ENCODE peak calls at places on chromosomes 7 and 10, in nine cellular contexts. One of them, this sample, is unnamed.

GRCh38 chr10:77716943-77717735 is 79.5 kb upstream of the KCNMA1 start:
- DNase-seq in A549: no peak
- DNase-seq in suprapubic skin: no peak
- DNase-seq in adrenal gland: no peak
- DNase-seq in body of pancreas: no peak
- DNase-seq in HCT116: no peak
- DNase-seq in sigmoid colon: no peak
- DNase-seq in uterus: no peak
- DNase-seq in HepG2: no peak
- DNase-seq in this sample: no peak

GRCh38 chr10:116597543-116597942 is 6.8 kb downstream of the PNLIPRP1 start:
- DNase-seq in uterus: no peak
- DNase-seq in body of pancreas: no peak
- DNase-seq in HCT116: no peak
- DNase-seq in sigmoid colon: no peak
- DNase-seq in adrenal gland: no peak
- DNase-seq in suprapubic skin: no peak
- DNase-seq in HepG2: no peak
- DNase-seq in A549: no peak
- DNase-seq in this sample: no peak

GRCh38 chr10:131183546-131184045 is 127.9 kb downstream of the TCERG1L start:
- DNase-seq in HepG2: no peak
- DNase-seq in A549: no peak
- DNase-seq in HCT116: no peak
- DNase-seq in adrenal gland: no peak
- DNase-seq in suprapubic skin: peak
- DNase-seq in uterus: no peak
- DNase-seq in sigmoid colon: peak
- DNase-seq in body of pancreas: no peak
- DNase-seq in this sample: no peak

GRCh38 chr10:86851329-86852207 is 95.1 kb downstream of the BMPR1A start:
- DNase-seq in sigmoid colon: no peak
- DNase-seq in HCT116: no peak
- DNase-seq in A549: no peak
- DNase-seq in body of pancreas: no peak
- DNase-seq in adrenal gland: no peak
- DNase-seq in HepG2: no peak
- DNase-seq in suprapubic skin: no peak
- DNase-seq in uterus: peak
- DNase-seq in this sample: no peak

GRCh38 chr10:80786322-80786721 is 248.6 kb downstream of the SH2D4B start:
- DNase-seq in A549: no peak
- DNase-seq in HepG2: no peak
- DNase-seq in sigmoid colon: no peak
- DNase-seq in adrenal gland: no peak
- DNase-seq in HCT116: no peak
- DNase-seq in suprapubic skin: no peak
- DNase-seq in body of pancreas: no peak
- DNase-seq in uterus: no peak
- DNase-seq in this sample: no peak

GRCh38 chr7:114703677-114704076 is 218.2 kb upstream of the MDFIC start:
- DNase-seq in adrenal gland: peak
- DNase-seq in A549: peak
- DNase-seq in uterus: no peak
- DNase-seq in HepG2: no peak
- DNase-seq in body of pancreas: no peak
- DNase-seq in sigmoid colon: no peak
- DNase-seq in suprapubic skin: no peak
- DNase-seq in HCT116: no peak
- DNase-seq in this sample: peak

GRCh38 chr7:23490357-23491131 is 20.3 kb upstream of the IGF2BP3 start:
- DNase-seq in sigmoid colon: peak
- DNase-seq in uterus: no peak
- DNase-seq in body of pancreas: peak
- DNase-seq in adrenal gland: peak
- DNase-seq in HCT116: no peak
- DNase-seq in suprapubic skin: no peak
- DNase-seq in HepG2: no peak
- DNase-seq in A549: peak
- DNase-seq in this sample: peak

GRCh38 chr10:4102802-4103344 is 317.9 kb upstream of the KLF6 start:
- DNase-seq in A549: no peak
- DNase-seq in adrenal gland: no peak
- DNase-seq in suprapubic skin: no peak
- DNase-seq in body of pancreas: no peak
- DNase-seq in sigmoid colon: no peak
- DNase-seq in HepG2: no peak
- DNase-seq in uterus: no peak
- DNase-seq in HCT116: no peak
- DNase-seq in this sample: no peak

GRCh38 chr10:63392224-63392623 is 73.6 kb downstream of the JMJD1C start:
- DNase-seq in suprapubic skin: no peak
- DNase-seq in adrenal gland: no peak
- DNase-seq in body of pancreas: no peak
- DNase-seq in sigmoid colon: no peak
- DNase-seq in uterus: no peak
- DNase-seq in HepG2: no peak
- DNase-seq in A549: no peak
- DNase-seq in HCT116: no peak
- DNase-seq in this sample: no peak

GRCh38 chr10:113736576-113736975 is 14.9 kb upstream of the PLEKHS1 start:
- DNase-seq in adrenal gland: no peak
- DNase-seq in sigmoid colon: no peak
- DNase-seq in A549: no peak
- DNase-seq in HCT116: no peak
- DNase-seq in body of pancreas: no peak
- DNase-seq in suprapubic skin: no peak
- DNase-seq in uterus: no peak
- DNase-seq in HepG2: no peak
- DNase-seq in this sample: no peak

GRCh38 chr10:86367339-86367951 is 850 bp upstream of the GRID1 start:
- DNase-seq in suprapubic skin: peak
- DNase-seq in uterus: no peak
- DNase-seq in body of pancreas: no peak
- DNase-seq in HCT116: no peak
- DNase-seq in adrenal gland: no peak
- DNase-seq in HepG2: no peak
- DNase-seq in A549: no peak
- DNase-seq in sigmoid colon: peak
- DNase-seq in this sample: no peak

GRCh38 chr10:27446091-27446918 is 57.8 kb upstream of the RAB18 start:
- DNase-seq in A549: peak
- DNase-seq in HCT116: peak
- DNase-seq in sigmoid colon: no peak
- DNase-seq in HepG2: peak
- DNase-seq in body of pancreas: no peak
- DNase-seq in adrenal gland: no peak
- DNase-seq in suprapubic skin: no peak
- DNase-seq in uterus: no peak
- DNase-seq in this sample: peak

GRCh38 chr10:35394411-35394851 is 58.1 kb downstream of the CCNY start:
- DNase-seq in suprapubic skin: no peak
- DNase-seq in adrenal gland: no peak
- DNase-seq in HepG2: no peak
- DNase-seq in A549: no peak
- DNase-seq in HCT116: no peak
- DNase-seq in uterus: no peak
- DNase-seq in sigmoid colon: no peak
- DNase-seq in body of pancreas: no peak
- DNase-seq in this sample: no peak

GRCh38 chr7:17706734-17707133 is 233.6 kb downstream of the SNX13 start:
- DNase-seq in adrenal gland: peak
- DNase-seq in suprapubic skin: no peak
- DNase-seq in HepG2: peak
- DNase-seq in A549: peak
- DNase-seq in HCT116: peak
- DNase-seq in uterus: peak
- DNase-seq in sigmoid colon: peak
- DNase-seq in body of pancreas: peak
- DNase-seq in this sample: peak

GRCh38 chr7:98162758-98163157 is 48.5 kb upstream of the BHLHA15 start:
- DNase-seq in uterus: no peak
- DNase-seq in adrenal gland: no peak
- DNase-seq in A549: no peak
- DNase-seq in sigmoid colon: no peak
- DNase-seq in body of pancreas: no peak
- DNase-seq in suprapubic skin: no peak
- DNase-seq in HepG2: no peak
- DNase-seq in HCT116: no peak
- DNase-seq in this sample: no peak

GRCh38 chr7:150924256-150924851 is 53.8 kb downstream of the KCNH2 start:
- DNase-seq in suprapubic skin: no peak
- DNase-seq in HepG2: no peak
- DNase-seq in body of pancreas: no peak
- DNase-seq in sigmoid colon: no peak
- DNase-seq in A549: no peak
- DNase-seq in adrenal gland: no peak
- DNase-seq in uterus: no peak
- DNase-seq in HCT116: no peak
- DNase-seq in this sample: no peak

GRCh38 chr7:128910569-128910945 is at the start of gene KCP:
- DNase-seq in HCT116: no peak
- DNase-seq in suprapubic skin: no peak
- DNase-seq in sigmoid colon: peak
- DNase-seq in A549: no peak
- DNase-seq in uterus: no peak
- DNase-seq in body of pancreas: no peak
- DNase-seq in HepG2: no peak
- DNase-seq in adrenal gland: no peak
- DNase-seq in this sample: no peak

GRCh38 chr7:157282141-157282801 is 54.5 kb upstream of the DNAJB6 start:
- DNase-seq in uterus: no peak
- DNase-seq in A549: no peak
- DNase-seq in suprapubic skin: no peak
- DNase-seq in HCT116: no peak
- DNase-seq in body of pancreas: no peak
- DNase-seq in HepG2: no peak
- DNase-seq in sigmoid colon: no peak
- DNase-seq in adrenal gland: no peak
- DNase-seq in this sample: no peak

GRCh38 chr7:74199551-74200355 is 10.1 kb upstream of the LAT2 start:
- DNase-seq in adrenal gland: no peak
- DNase-seq in HepG2: no peak
- DNase-seq in HCT116: peak
- DNase-seq in A549: no peak
- DNase-seq in uterus: no peak
- DNase-seq in suprapubic skin: peak
- DNase-seq in body of pancreas: no peak
- DNase-seq in sigmoid colon: no peak
- DNase-seq in this sample: no peak

GRCh38 chr10:97607076-97607635 is 17.6 kb downstream of the C10orf62 start:
- DNase-seq in suprapubic skin: no peak
- DNase-seq in adrenal gland: no peak
- DNase-seq in A549: no peak
- DNase-seq in sigmoid colon: no peak
- DNase-seq in body of pancreas: no peak
- DNase-seq in HCT116: no peak
- DNase-seq in HepG2: no peak
- DNase-seq in uterus: no peak
- DNase-seq in this sample: no peak

GRCh38 chr10:63866075-63866746 is 345.0 kb downstream of the REEP3 start:
- DNase-seq in A549: peak
- DNase-seq in sigmoid colon: peak
- DNase-seq in HCT116: peak
- DNase-seq in HepG2: peak
- DNase-seq in uterus: peak
- DNase-seq in adrenal gland: peak
- DNase-seq in suprapubic skin: no peak
- DNase-seq in body of pancreas: peak
- DNase-seq in this sample: peak

GRCh38 chr10:122504551-122504950 is 43.2 kb downstream of the HTRA1 start:
- DNase-seq in adrenal gland: peak
- DNase-seq in A549: peak
- DNase-seq in HCT116: no peak
- DNase-seq in suprapubic skin: no peak
- DNase-seq in body of pancreas: peak
- DNase-seq in uterus: peak
- DNase-seq in sigmoid colon: peak
- DNase-seq in HepG2: no peak
- DNase-seq in this sample: no peak

GRCh38 chr7:87199700-87200450 is 19.7 kb downstream of the TMEM243 start:
- DNase-seq in suprapubic skin: no peak
- DNase-seq in HepG2: no peak
- DNase-seq in sigmoid colon: no peak
- DNase-seq in body of pancreas: no peak
- DNase-seq in A549: no peak
- DNase-seq in HCT116: no peak
- DNase-seq in uterus: no peak
- DNase-seq in adrenal gland: no peak
- DNase-seq in this sample: no peak
- TF ChIP-seq POLR2A in suprapubic skin: no peak
- TF ChIP-seq POLR2A in HepG2: no peak
- TF ChIP-seq POLR2A in sigmoid colon: no peak
- TF ChIP-seq POLR2A in body of pancreas: no peak
- TF ChIP-seq POLR2A in A549: no peak
- TF ChIP-seq POLR2A in HCT116: no peak
- TF ChIP-seq POLR2A in uterus: no peak
- TF ChIP-seq POLR2A in adrenal gland: no peak
- TF ChIP-seq POLR2A in this sample: no peak

GRCh38 chr10:69087600-69088470 is at the start of gene SRGN:
- DNase-seq in suprapubic skin: peak
- DNase-seq in A549: peak
- DNase-seq in adrenal gland: peak
- DNase-seq in HepG2: no peak
- DNase-seq in uterus: peak
- DNase-seq in body of pancreas: peak
- DNase-seq in HCT116: no peak
- DNase-seq in sigmoid colon: peak
- DNase-seq in this sample: peak
- TF ChIP-seq POLR2A in suprapubic skin: peak
- TF ChIP-seq POLR2A in A549: no peak
- TF ChIP-seq POLR2A in adrenal gland: peak
- TF ChIP-seq POLR2A in HepG2: no peak
- TF ChIP-seq POLR2A in uterus: peak
- TF ChIP-seq POLR2A in body of pancreas: peak
- TF ChIP-seq POLR2A in HCT116: no peak
- TF ChIP-seq POLR2A in sigmoid colon: peak
- TF ChIP-seq POLR2A in this sample: peak

GRCh38 chr7:107079212-107079940 is 34.9 kb downstream of the PRKAR2B start:
- DNase-seq in suprapubic skin: no peak
- DNase-seq in A549: no peak
- DNase-seq in adrenal gland: peak
- DNase-seq in sigmoid colon: no peak
- DNase-seq in HCT116: no peak
- DNase-seq in uterus: no peak
- DNase-seq in HepG2: no peak
- DNase-seq in body of pancreas: no peak
- DNase-seq in this sample: peak
- TF ChIP-seq POLR2A in suprapubic skin: no peak
- TF ChIP-seq POLR2A in A549: no peak
- TF ChIP-seq POLR2A in adrenal gland: no peak
- TF ChIP-seq POLR2A in sigmoid colon: no peak
- TF ChIP-seq POLR2A in HCT116: no peak
- TF ChIP-seq POLR2A in uterus: no peak
- TF ChIP-seq POLR2A in HepG2: no peak
- TF ChIP-seq POLR2A in body of pancreas: no peak
- TF ChIP-seq POLR2A in this sample: no peak

DNA sequence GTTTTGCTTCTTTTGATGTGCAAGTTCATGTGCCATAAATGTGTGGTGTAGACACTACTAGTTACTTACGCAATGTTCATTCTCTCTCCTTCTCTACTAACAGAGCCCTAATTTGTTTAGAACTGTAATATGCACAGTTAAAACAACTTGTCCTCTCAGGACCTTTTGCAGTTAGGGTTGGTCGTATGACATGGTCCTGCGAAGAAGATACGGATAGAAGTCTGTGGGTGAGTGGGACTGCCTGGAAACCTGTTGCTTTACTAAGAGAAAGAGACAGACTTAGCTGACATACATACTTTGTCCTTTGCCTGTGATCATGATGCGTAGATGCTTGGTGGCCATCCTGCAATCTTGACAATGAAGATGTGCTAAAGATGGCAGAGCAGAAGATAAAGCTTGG is 51.1 kb downstream of the PRPF18 start:
- DNase-seq in uterus: no peak
- DNase-seq in HCT116: no peak
- DNase-seq in A549: no peak
- DNase-seq in body of pancreas: no peak
- DNase-seq in HepG2: no peak
- DNase-seq in suprapubic skin: no peak
- DNase-seq in sigmoid colon: no peak
- DNase-seq in adrenal gland: no peak
- DNase-seq in this sample: no peak
- TF ChIP-seq POLR2A in uterus: no peak
- TF ChIP-seq POLR2A in HCT116: no peak
- TF ChIP-seq POLR2A in A549: no peak
- TF ChIP-seq POLR2A in body of pancreas: no peak
- TF ChIP-seq POLR2A in HepG2: no peak
- TF ChIP-seq POLR2A in suprapubic skin: no peak
- TF ChIP-seq POLR2A in sigmoid colon: no peak
- TF ChIP-seq POLR2A in adrenal gland: no peak
- TF ChIP-seq POLR2A in this sample: no peak

This sample was measured in erythroblast.